ENCODE peak calls at places on chromosomes 16 and 17, in six cellular contexts. O is HepG2, I is K562, J is GM12892, C is GM12878, K is H1. X is an unnamed sample.

GRCh38 chr16:65660390-65660789 is 538.5 kb upstream of the CDH11 start:
- DNase-seq in K (no peak), O (no peak), I (no peak), J (no peak), C (no peak), X (no peak)

GRCh38 chr17:71068351-71068750 is 899.0 kb downstream of the KCNJ2 start:
- DNase-seq in C (no peak), J (no peak), O (no peak), I (no peak), K (no peak), X (no peak)

GRCh38 chr16:50260206-50261159 is 5.9 kb upstream of the ADCY7 start:
- DNase-seq in J (no peak), K (no peak), I (no peak), O (no peak), C (no peak), X (no peak)

GRCh38 chr17:51044964-51045363 is 75.7 kb downstream of the SPAG9 start:
- DNase-seq in J (no peak), I (no peak), O (no peak), K (no peak), C (no peak), X (no peak)

GRCh38 chr16:77385481-77385880 is 49.4 kb downstream of the ADAMTS18 start:
- DNase-seq in K (no peak), J (no peak), C (no peak), O (no peak), I (no peak), X (no peak)

GRCh38 chr17:4919511-4920047 is 12.5 kb upstream of the GP1BA start:
- DNase-seq in C (no peak), O (no peak), J (no peak), K (no peak), I (no peak), X (no peak)

GRCh38 chr17:67011527-67012175 is 32.7 kb upstream of the CACNG1 start:
- DNase-seq in K (no peak), J (no peak), C (no peak), O (no peak), I (no peak), X (no peak)

GRCh38 chr17:33163827-33164555 is 129.1 kb downstream of the ASIC2 start:
- DNase-seq in C (no peak), O (no peak), I (no peak), K (no peak), J (no peak), X (no peak)

GRCh38 chr17:77085916-77086432 is 54.8 kb upstream of the SEC14L1 start:
- DNase-seq in J (no peak), O (no peak), C (no peak), I (no peak), K (peak; percentile 54), X (no peak)

GRCh38 chr16:87311387-87311786 is 5.8 kb downstream of the C16orf95 start:
- DNase-seq in K (no peak), I (no peak), J (no peak), C (no peak), O (no peak), X (no peak)

GRCh38 chr17:17439971-17440843 is 36.6 kb upstream of the MED9 start:
- DNase-seq in I (peak; percentile 78), C (peak; percentile 15), J (peak; percentile 56), K (peak; percentile 89), O (peak; percentile 77), X (peak; percentile 71)

GRCh38 chr16:75566889-75567255 is 693 bp downstream of the GABARAPL2 start:
- DNase-seq in C (no peak), O (no peak), J (no peak), K (peak; percentile 57), I (peak; percentile 57), X (no peak)

GRCh38 chr16:50696126-50696525 is 2.7 kb downstream of the NOD2 start:
- DNase-seq in C (no peak), K (no peak), I (no peak), O (peak; percentile 75), J (no peak), X (no peak)

GRCh38 chr17:13851889-13852288 is 217.4 kb upstream of the COX10 start:
- DNase-seq in C (no peak), O (no peak), I (no peak), K (no peak), J (no peak), X (no peak)

GRCh38 chr17:7446669-7447068 is 1.8 kb downstream of the CHRNB1 start:
- DNase-seq in J (no peak), C (no peak), O (no peak), K (no peak), I (no peak), X (no peak)

GRCh38 chr16:2432286-2432685 is 3.0 kb downstream of the CCNF start:
- DNase-seq in C (no peak), I (no peak), K (no peak), O (no peak), J (no peak), X (no peak)

GRCh38 chr16:48499822-48500440 is 110.0 kb downstream of the N4BP1 start:
- DNase-seq in C (no peak), J (no peak), K (no peak), I (no peak), O (no peak), X (no peak)

GRCh38 chr16:62363451-62363850 is 327.2 kb upstream of the CDH8 start:
- DNase-seq in C (no peak), J (no peak), K (no peak), O (no peak), I (no peak), X (no peak)

GRCh38 chr17:21125862-21126261 is 902 bp upstream of the DHRS7B start:
- DNase-seq in O (no peak), K (no peak), J (no peak), C (no peak), I (no peak), X (no peak)

GRCh38 chr17:42833771-42834422 is 700 bp downstream of the PSME3 start:
- DNase-seq in O (no peak), K (no peak), C (no peak), I (peak; percentile 24), J (no peak), X (no peak)

GRCh38 chr16:5205394-5206040 is 107.9 kb upstream of the EEF2KMT start:
- DNase-seq in J (no peak), O (no peak), K (no peak), C (peak; percentile 24), I (no peak), X (no peak)

GRCh38 chr16:73385701-73386100 is 337.8 kb upstream of the ZFHX3 start:
- DNase-seq in J (no peak), I (no peak), K (no peak), C (no peak), O (no peak), X (no peak)

GRCh38 chr16:28504707-28505404 is 1.8 kb downstream of the IL27 start:
- DNase-seq in C (no peak), K (no peak), J (no peak), I (no peak), O (no peak), X (no peak)

GRCh38 chr17:40556884-40557414 is 8.3 kb downstream of the CCR7 start:
- DNase-seq in J (no peak), O (no peak), K (no peak), I (peak; percentile 80), C (no peak), X (no peak)

GRCh38 chr16:31371008-31371407 is 16.0 kb downstream of the ITGAX start:
- DNase-seq in J (no peak), K (no peak), O (no peak), C (no peak), I (no peak), X (no peak)

GRCh38 chr17:82531431-82531881 is 11.9 kb downstream of the FOXK2 start:
- DNase-seq in O (no peak), C (no peak), J (no peak), K (no peak), I (no peak), X (no peak)

GRCh38 chr17:76672270-76672851 is 28.8 kb upstream of the ST6GALNAC1 start:
- DNase-seq in K (no peak), J (no peak), O (peak; percentile 81), I (no peak), C (no peak), X (no peak)

GRCh38 chr16:89020068-89020924 is 43.3 kb upstream of the CBFA2T3 start:
- DNase-seq in C (peak; percentile 59), K (no peak), O (no peak), J (no peak), I (peak; percentile 90), X (peak; percentile 65)
- TF ChIP-seq TAF1 in C (no peak), K (no peak), O (no peak), J (no peak), I (no peak), X (no peak)

GRCh38 chr17:31488264-31488981 is 96.9 kb downstream of the RAB11FIP4 start:
- DNase-seq in J (no peak), K (no peak), O (no peak), C (no peak), I (no peak), X (no peak)
- TF ChIP-seq POLR2A in J (no peak), K (no peak), O (no peak), C (no peak), I (no peak), X (no peak)

GRCh38 chr17:3398310-3398709 is at the start of gene OR1E1:
- DNase-seq in O (no peak), K (no peak), I (no peak), C (no peak), J (no peak), X (no peak)

GRCh38 chr17:3400008-3400407 is 1.8 kb upstream of the OR1E1 start:
- DNase-seq in K (no peak), O (no peak), J (no peak), C (no peak), I (no peak), X (no peak)

DNA sequence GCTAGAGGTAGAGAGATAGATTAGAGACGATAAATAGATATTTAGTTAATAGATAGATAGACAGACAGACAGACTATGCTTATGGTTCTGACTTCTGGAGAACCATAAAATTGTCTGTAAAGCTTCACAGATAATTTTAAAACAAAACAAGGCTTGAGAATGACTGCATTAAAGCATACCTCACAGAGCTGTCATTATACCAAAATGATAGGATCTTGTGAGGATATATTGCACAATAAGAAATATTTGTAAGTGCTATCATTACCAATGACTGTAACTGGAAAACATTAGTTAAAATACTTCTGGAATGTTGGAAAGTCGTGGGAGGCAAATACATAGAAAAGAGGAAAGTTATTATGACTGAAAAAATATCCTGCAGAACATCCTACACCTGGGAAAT is 3.6 kb upstream of the OR1E1 start:
- DNase-seq in C (no peak), K (no peak), I (no peak), J (no peak), O (no peak), X (no peak)
- TF ChIP-seq TAF1 in C (no peak), K (no peak), I (no peak), J (no peak), O (no peak), X (no peak)

GRCh38 chr17:1649116-1649843 is 386 bp downstream of the RILP start:
- DNase-seq in C (no peak), O (peak; percentile 64), I (peak; percentile 81), J (peak; percentile 83), K (peak; percentile 88), X (peak; percentile 82)

GRCh38 chr17:1653735-1654134 is 4.1 kb upstream of the RILP start:
- DNase-seq in K (no peak), J (no peak), I (no peak), C (no peak), O (no peak), X (no peak)

GRCh38 chr17:1649844-1650409 is at the start of gene RILP:
- DNase-seq in C (no peak), O (peak; percentile 89), K (peak; percentile 70), J (peak; percentile 41), I (peak; percentile 96), X (no peak)

GRCh38 chr17:1650731-1651558 is 1.3 kb upstream of the RILP start:
- DNase-seq in C (no peak), I (peak; percentile 20), O (no peak), J (no peak), K (no peak), X (no peak)

GRCh38 chr17:1651559-1651844 is 1.8 kb upstream of the RILP start:
- DNase-seq in I (no peak), C (no peak), J (no peak), K (no peak), O (no peak), X (no peak)
- TF ChIP-seq POLR2A in I (no peak), C (peak; percentile 29), J (no peak), K (no peak), O (no peak), X (no peak)

X was measured in GM12891.